ENCODE peak calls at places on chromosomes 13 and 19, in six cellular contexts. One of them, this sample, is unnamed.

GRCh38 chr13:54241719-54242118 is 1213.1 kb downstream of the OLFM4 start:
- DNase-seq in activated CD8-positive, alpha-beta T cell treated with anti-CD3 and anti-CD28 coated beads for 36 hours: no peak
- DNase-seq in EH: no peak
- DNase-seq in ELR: no peak
- DNase-seq in mesothelial cell of epicardium: peak
- DNase-seq in stimulated activated CD4-positive, alpha-beta T cell treated with anti-CD3 and anti-CD28 coated beads, Interleukin-2, amount 100 ng/mL, for 48 hours: no peak
- DNase-seq in this sample: no peak

GRCh38 chr19:33630880-33631627 is 9.3 kb downstream of the CHST8 start:
- DNase-seq in activated CD8-positive, alpha-beta T cell treated with anti-CD3 and anti-CD28 coated beads for 36 hours: no peak
- DNase-seq in EH: no peak
- DNase-seq in ELR: no peak
- DNase-seq in mesothelial cell of epicardium: peak
- DNase-seq in stimulated activated CD4-positive, alpha-beta T cell treated with anti-CD3 and anti-CD28 coated beads, Interleukin-2, amount 100 ng/mL, for 48 hours: no peak
- DNase-seq in this sample: no peak

GRCh38 chr19:5646703-5647102 is 23.8 kb downstream of the SAFB start:
- DNase-seq in activated CD8-positive, alpha-beta T cell treated with anti-CD3 and anti-CD28 coated beads for 36 hours: no peak
- DNase-seq in EH: no peak
- DNase-seq in ELR: no peak
- DNase-seq in mesothelial cell of epicardium: no peak
- DNase-seq in stimulated activated CD4-positive, alpha-beta T cell treated with anti-CD3 and anti-CD28 coated beads, Interleukin-2, amount 100 ng/mL, for 48 hours: no peak
- DNase-seq in this sample: no peak

GRCh38 chr19:53927745-53928144 is 18.7 kb downstream of the CACNG7 start:
- DNase-seq in activated CD8-positive, alpha-beta T cell treated with anti-CD3 and anti-CD28 coated beads for 36 hours: peak
- DNase-seq in EH: peak
- DNase-seq in ELR: peak
- DNase-seq in mesothelial cell of epicardium: peak
- DNase-seq in stimulated activated CD4-positive, alpha-beta T cell treated with anti-CD3 and anti-CD28 coated beads, Interleukin-2, amount 100 ng/mL, for 48 hours: peak
- DNase-seq in this sample: peak

GRCh38 chr19:38543807-38544568 is 73.8 kb downstream of the MAP4K1 start:
- DNase-seq in activated CD8-positive, alpha-beta T cell treated with anti-CD3 and anti-CD28 coated beads for 36 hours: peak
- DNase-seq in EH: peak
- DNase-seq in ELR: peak
- DNase-seq in mesothelial cell of epicardium: no peak
- DNase-seq in stimulated activated CD4-positive, alpha-beta T cell treated with anti-CD3 and anti-CD28 coated beads, Interleukin-2, amount 100 ng/mL, for 48 hours: no peak
- DNase-seq in this sample: peak

GRCh38 chr19:15248648-15249559 is 16.7 kb upstream of the EPHX3 start:
- DNase-seq in activated CD8-positive, alpha-beta T cell treated with anti-CD3 and anti-CD28 coated beads for 36 hours: no peak
- DNase-seq in EH: peak
- DNase-seq in ELR: peak
- DNase-seq in mesothelial cell of epicardium: no peak
- DNase-seq in stimulated activated CD4-positive, alpha-beta T cell treated with anti-CD3 and anti-CD28 coated beads, Interleukin-2, amount 100 ng/mL, for 48 hours: no peak
- DNase-seq in this sample: no peak

GRCh38 chr13:112592647-112593046 is 4.7 kb upstream of the TUBGCP3 start:
- DNase-seq in activated CD8-positive, alpha-beta T cell treated with anti-CD3 and anti-CD28 coated beads for 36 hours: no peak
- DNase-seq in EH: no peak
- DNase-seq in ELR: no peak
- DNase-seq in mesothelial cell of epicardium: no peak
- DNase-seq in stimulated activated CD4-positive, alpha-beta T cell treated with anti-CD3 and anti-CD28 coated beads, Interleukin-2, amount 100 ng/mL, for 48 hours: no peak
- DNase-seq in this sample: no peak

GRCh38 chr19:33403973-33404304 is 30.4 kb downstream of the CEBPG start:
- DNase-seq in activated CD8-positive, alpha-beta T cell treated with anti-CD3 and anti-CD28 coated beads for 36 hours: no peak
- DNase-seq in EH: no peak
- DNase-seq in ELR: no peak
- DNase-seq in mesothelial cell of epicardium: no peak
- DNase-seq in stimulated activated CD4-positive, alpha-beta T cell treated with anti-CD3 and anti-CD28 coated beads, Interleukin-2, amount 100 ng/mL, for 48 hours: no peak
- DNase-seq in this sample: no peak

GRCh38 chr19:4157164-4157563 is 3.7 kb downstream of the CREB3L3 start:
- DNase-seq in activated CD8-positive, alpha-beta T cell treated with anti-CD3 and anti-CD28 coated beads for 36 hours: no peak
- DNase-seq in EH: no peak
- DNase-seq in ELR: no peak
- DNase-seq in mesothelial cell of epicardium: no peak
- DNase-seq in stimulated activated CD4-positive, alpha-beta T cell treated with anti-CD3 and anti-CD28 coated beads, Interleukin-2, amount 100 ng/mL, for 48 hours: no peak
- DNase-seq in this sample: no peak

GRCh38 chr13:93715866-93716265 is 489.3 kb downstream of the GPC6 start:
- DNase-seq in activated CD8-positive, alpha-beta T cell treated with anti-CD3 and anti-CD28 coated beads for 36 hours: no peak
- DNase-seq in EH: no peak
- DNase-seq in ELR: peak
- DNase-seq in mesothelial cell of epicardium: no peak
- DNase-seq in stimulated activated CD4-positive, alpha-beta T cell treated with anti-CD3 and anti-CD28 coated beads, Interleukin-2, amount 100 ng/mL, for 48 hours: no peak
- DNase-seq in this sample: no peak

GRCh38 chr13:36026556-36026955 is 104.6 kb downstream of the DCLK1 start:
- DNase-seq in activated CD8-positive, alpha-beta T cell treated with anti-CD3 and anti-CD28 coated beads for 36 hours: no peak
- DNase-seq in EH: peak
- DNase-seq in ELR: no peak
- DNase-seq in mesothelial cell of epicardium: no peak
- DNase-seq in stimulated activated CD4-positive, alpha-beta T cell treated with anti-CD3 and anti-CD28 coated beads, Interleukin-2, amount 100 ng/mL, for 48 hours: no peak
- DNase-seq in this sample: no peak

GRCh38 chr13:75384881-75385707 is 96.9 kb downstream of the TBC1D4 start:
- DNase-seq in activated CD8-positive, alpha-beta T cell treated with anti-CD3 and anti-CD28 coated beads for 36 hours: no peak
- DNase-seq in EH: no peak
- DNase-seq in ELR: no peak
- DNase-seq in mesothelial cell of epicardium: no peak
- DNase-seq in stimulated activated CD4-positive, alpha-beta T cell treated with anti-CD3 and anti-CD28 coated beads, Interleukin-2, amount 100 ng/mL, for 48 hours: no peak
- DNase-seq in this sample: peak

GRCh38 chr13:109655206-109655600 is 131.2 kb downstream of the IRS2 start:
- DNase-seq in activated CD8-positive, alpha-beta T cell treated with anti-CD3 and anti-CD28 coated beads for 36 hours: no peak
- DNase-seq in EH: no peak
- DNase-seq in ELR: no peak
- DNase-seq in mesothelial cell of epicardium: no peak
- DNase-seq in stimulated activated CD4-positive, alpha-beta T cell treated with anti-CD3 and anti-CD28 coated beads, Interleukin-2, amount 100 ng/mL, for 48 hours: no peak
- DNase-seq in this sample: peak

GRCh38 chr19:15324791-15325519 is 7.4 kb downstream of the BRD4 start:
- DNase-seq in activated CD8-positive, alpha-beta T cell treated with anti-CD3 and anti-CD28 coated beads for 36 hours: no peak
- DNase-seq in EH: no peak
- DNase-seq in ELR: no peak
- DNase-seq in mesothelial cell of epicardium: no peak
- DNase-seq in stimulated activated CD4-positive, alpha-beta T cell treated with anti-CD3 and anti-CD28 coated beads, Interleukin-2, amount 100 ng/mL, for 48 hours: no peak
- DNase-seq in this sample: no peak

GRCh38 chr19:6801397-6802086 is 29.0 kb downstream of the VAV1 start:
- DNase-seq in activated CD8-positive, alpha-beta T cell treated with anti-CD3 and anti-CD28 coated beads for 36 hours: peak
- DNase-seq in EH: no peak
- DNase-seq in ELR: no peak
- DNase-seq in mesothelial cell of epicardium: no peak
- DNase-seq in stimulated activated CD4-positive, alpha-beta T cell treated with anti-CD3 and anti-CD28 coated beads, Interleukin-2, amount 100 ng/mL, for 48 hours: peak
- DNase-seq in this sample: peak

GRCh38 chr19:8399681-8400188 is 9.6 kb downstream of the RAB11B start:
- DNase-seq in activated CD8-positive, alpha-beta T cell treated with anti-CD3 and anti-CD28 coated beads for 36 hours: no peak
- DNase-seq in EH: no peak
- DNase-seq in ELR: no peak
- DNase-seq in mesothelial cell of epicardium: no peak
- DNase-seq in stimulated activated CD4-positive, alpha-beta T cell treated with anti-CD3 and anti-CD28 coated beads, Interleukin-2, amount 100 ng/mL, for 48 hours: no peak
- DNase-seq in this sample: no peak

GRCh38 chr19:49786432-49786831 is 19.6 kb downstream of the AP2A1 start:
- DNase-seq in activated CD8-positive, alpha-beta T cell treated with anti-CD3 and anti-CD28 coated beads for 36 hours: no peak
- DNase-seq in EH: peak
- DNase-seq in ELR: peak
- DNase-seq in mesothelial cell of epicardium: no peak
- DNase-seq in stimulated activated CD4-positive, alpha-beta T cell treated with anti-CD3 and anti-CD28 coated beads, Interleukin-2, amount 100 ng/mL, for 48 hours: no peak
- DNase-seq in this sample: no peak

GRCh38 chr13:109389456-109389855 is 396.9 kb downstream of the IRS2 start:
- DNase-seq in activated CD8-positive, alpha-beta T cell treated with anti-CD3 and anti-CD28 coated beads for 36 hours: no peak
- DNase-seq in EH: peak
- DNase-seq in ELR: peak
- DNase-seq in mesothelial cell of epicardium: no peak
- DNase-seq in stimulated activated CD4-positive, alpha-beta T cell treated with anti-CD3 and anti-CD28 coated beads, Interleukin-2, amount 100 ng/mL, for 48 hours: no peak
- DNase-seq in this sample: no peak

GRCh38 chr19:42573642-42574041 is 21.1 kb downstream of the CEACAM8 start:
- DNase-seq in activated CD8-positive, alpha-beta T cell treated with anti-CD3 and anti-CD28 coated beads for 36 hours: no peak
- DNase-seq in EH: no peak
- DNase-seq in ELR: no peak
- DNase-seq in mesothelial cell of epicardium: no peak
- DNase-seq in stimulated activated CD4-positive, alpha-beta T cell treated with anti-CD3 and anti-CD28 coated beads, Interleukin-2, amount 100 ng/mL, for 48 hours: no peak
- DNase-seq in this sample: no peak

GRCh38 chr13:35953537-35954206 is 177.5 kb downstream of the DCLK1 start:
- DNase-seq in activated CD8-positive, alpha-beta T cell treated with anti-CD3 and anti-CD28 coated beads for 36 hours: no peak
- DNase-seq in EH: peak
- DNase-seq in ELR: peak
- DNase-seq in mesothelial cell of epicardium: peak
- DNase-seq in stimulated activated CD4-positive, alpha-beta T cell treated with anti-CD3 and anti-CD28 coated beads, Interleukin-2, amount 100 ng/mL, for 48 hours: no peak
- DNase-seq in this sample: peak

GRCh38 chr13:101013245-101013644 is 338.6 kb upstream of the TMTC4 start:
- DNase-seq in activated CD8-positive, alpha-beta T cell treated with anti-CD3 and anti-CD28 coated beads for 36 hours: no peak
- DNase-seq in EH: no peak
- DNase-seq in ELR: no peak
- DNase-seq in mesothelial cell of epicardium: no peak
- DNase-seq in stimulated activated CD4-positive, alpha-beta T cell treated with anti-CD3 and anti-CD28 coated beads, Interleukin-2, amount 100 ng/mL, for 48 hours: no peak
- DNase-seq in this sample: no peak

GRCh38 chr19:8069116-8069973 is 16.8 kb downstream of the CCL25 start:
- DNase-seq in activated CD8-positive, alpha-beta T cell treated with anti-CD3 and anti-CD28 coated beads for 36 hours: peak
- DNase-seq in EH: no peak
- DNase-seq in ELR: no peak
- DNase-seq in mesothelial cell of epicardium: no peak
- DNase-seq in stimulated activated CD4-positive, alpha-beta T cell treated with anti-CD3 and anti-CD28 coated beads, Interleukin-2, amount 100 ng/mL, for 48 hours: peak
- DNase-seq in this sample: peak

GRCh38 chr19:58059681-58060080 is 599 bp downstream of the ZNF135 start:
- DNase-seq in activated CD8-positive, alpha-beta T cell treated with anti-CD3 and anti-CD28 coated beads for 36 hours: no peak
- DNase-seq in EH: no peak
- DNase-seq in ELR: no peak
- DNase-seq in mesothelial cell of epicardium: no peak
- DNase-seq in stimulated activated CD4-positive, alpha-beta T cell treated with anti-CD3 and anti-CD28 coated beads, Interleukin-2, amount 100 ng/mL, for 48 hours: no peak
- DNase-seq in this sample: no peak

GRCh38 chr19:51702103-51702753 is 9.1 kb downstream of the SPACA6 start:
- DNase-seq in activated CD8-positive, alpha-beta T cell treated with anti-CD3 and anti-CD28 coated beads for 36 hours: peak
- DNase-seq in EH: peak
- DNase-seq in ELR: peak
- DNase-seq in mesothelial cell of epicardium: peak
- DNase-seq in stimulated activated CD4-positive, alpha-beta T cell treated with anti-CD3 and anti-CD28 coated beads, Interleukin-2, amount 100 ng/mL, for 48 hours: peak
- DNase-seq in this sample: no peak

GRCh38 chr19:8324186-8325050 is 3.1 kb downstream of the RPS28 start:
- DNase-seq in activated CD8-positive, alpha-beta T cell treated with anti-CD3 and anti-CD28 coated beads for 36 hours: no peak
- DNase-seq in EH: no peak
- DNase-seq in ELR: peak
- DNase-seq in mesothelial cell of epicardium: no peak
- DNase-seq in stimulated activated CD4-positive, alpha-beta T cell treated with anti-CD3 and anti-CD28 coated beads, Interleukin-2, amount 100 ng/mL, for 48 hours: no peak
- DNase-seq in this sample: peak

GRCh38 chr19:28502879-28503734 is 709.8 kb downstream of the UQCRFS1 start:
- DNase-seq in activated CD8-positive, alpha-beta T cell treated with anti-CD3 and anti-CD28 coated beads for 36 hours: no peak
- DNase-seq in EH: peak
- DNase-seq in ELR: no peak
- DNase-seq in mesothelial cell of epicardium: no peak
- DNase-seq in stimulated activated CD4-positive, alpha-beta T cell treated with anti-CD3 and anti-CD28 coated beads, Interleukin-2, amount 100 ng/mL, for 48 hours: no peak
- DNase-seq in this sample: no peak

GRCh38 chr13:41520699-41521630 is 63.6 kb downstream of the RGCC start:
- DNase-seq in activated CD8-positive, alpha-beta T cell treated with anti-CD3 and anti-CD28 coated beads for 36 hours: no peak
- DNase-seq in EH: peak
- DNase-seq in ELR: peak
- DNase-seq in mesothelial cell of epicardium: no peak
- DNase-seq in stimulated activated CD4-positive, alpha-beta T cell treated with anti-CD3 and anti-CD28 coated beads, Interleukin-2, amount 100 ng/mL, for 48 hours: no peak
- DNase-seq in this sample: peak